ENCODE peak calls at places on chromosomes 6 and 20, in five cellular contexts. N is colonic mucosa; C is WTC11; S is activated gamma-delta T cell treated with Interleukin-2 at 50 U/mL for 16 hours; Q is CD4-positive, alpha-beta memory T cell. U is an unnamed sample.

GRCh38 chr20:63273635-63274380 is 1.2 kb downstream of the ARFGAP1 start:
- DNase-seq in N (peak), C (no peak), S (no peak), Q (no peak), U (no peak)

GRCh38 chr20:56766528-56766927 is 137.4 kb downstream of the TFAP2C start:
- DNase-seq in N (no peak), C (no peak), S (no peak), Q (no peak), U (no peak)

GRCh38 chr20:44204156-44204831 is 6.3 kb downstream of the OSER1 start:
- DNase-seq in N (no peak), C (no peak), S (no peak), Q (no peak), U (no peak)

GRCh38 chr6:27096834-27097511 is 150.5 kb upstream of the PRSS16 start:
- DNase-seq in N (peak), C (peak), S (peak), Q (peak), U (peak)

GRCh38 chr20:47805951-47806350 is 20.7 kb upstream of the SULF2 start:
- DNase-seq in N (no peak), C (no peak), S (no peak), Q (no peak), U (no peak)

GRCh38 chr6:151387581-151387980 is 3.8 kb downstream of the ZBTB2 start:
- DNase-seq in N (no peak), C (no peak), S (no peak), Q (no peak), U (no peak)

GRCh38 chr6:15999201-15999600 is 129.7 kb upstream of the MYLIP start:
- DNase-seq in N (no peak), C (no peak), S (no peak), Q (no peak), U (no peak)

GRCh38 chr6:72789145-72789544 is 167.3 kb downstream of the KCNQ5 start:
- DNase-seq in N (no peak), C (no peak), S (no peak), Q (no peak), U (no peak)

GRCh38 chr6:70299456-70299855 is 3.4 kb downstream of the COL9A1 start:
- DNase-seq in N (no peak), C (no peak), S (no peak), Q (no peak), U (no peak)

GRCh38 chr6:128516514-128516898 is 3.9 kb downstream of the PTPRK start:
- DNase-seq in N (no peak), C (no peak), S (no peak), Q (no peak), U (no peak)

GRCh38 chr20:61646986-61647385 is 394.9 kb downstream of the CDH4 start:
- DNase-seq in N (no peak), C (no peak), S (no peak), Q (no peak), U (no peak)

GRCh38 chr20:56630086-56630493 is 984 bp downstream of the TFAP2C start:
- DNase-seq in N (peak), C (peak), S (no peak), Q (no peak), U (peak)

GRCh38 chr6:19771753-19772336 is 65.3 kb upstream of the ID4 start:
- DNase-seq in N (no peak), C (no peak), S (no peak), Q (no peak), U (no peak)

GRCh38 chr20:23159923-23160445 is 73.9 kb upstream of the CD93 start:
- DNase-seq in N (no peak), C (no peak), S (no peak), Q (no peak), U (no peak)

GRCh38 chr6:147088861-147089260 is 115.4 kb upstream of the STXBP5 start:
- DNase-seq in N (no peak), C (no peak), S (no peak), Q (no peak), U (no peak)

GRCh38 chr6:115885636-115886366 is 174.9 kb downstream of the FRK start:
- DNase-seq in N (no peak), C (no peak), S (no peak), Q (no peak), U (no peak)

U was measured in mucosa of gallbladder.